ENCODE peak calls at places on chromosomes 2 and 18, in four cellular contexts. F, X, K and P are unnamed samples.

GRCh38 chr2:179917272-179917671 is 55.9 kb upstream of the ZNF385B start:
- DNase-seq in X (no peak), K (no peak), F (no peak), P (no peak)

GRCh38 chr2:9596621-9597311 is 34.0 kb downstream of the YWHAQ start:
- DNase-seq in K (no peak), X (no peak), F (no peak), P (no peak)

GRCh38 chr2:72128059-72128842 is 19.4 kb downstream of the CYP26B1 start:
- DNase-seq in K (no peak), F (no peak), X (no peak), P (no peak)

GRCh38 chr2:2848198-2848597 is 517.1 kb upstream of the MYT1L start:
- DNase-seq in K (no peak), F (no peak), X (no peak), P (no peak)

GRCh38 chr18:22265838-22266237 is 96.4 kb downstream of the GATA6 start:
- DNase-seq in F (no peak), X (no peak), K (no peak), P (no peak)

GRCh38 chr2:54329482-54330225 is 73.6 kb upstream of the TSPYL6 start:
- DNase-seq in F (peak; percentile 66), K (no peak), X (no peak), P (no peak)

GRCh38 chr2:215529271-215529670 is 93.4 kb upstream of the FN1 start:
- DNase-seq in K (no peak), F (peak; percentile 69), X (no peak), P (no peak)

GRCh38 chr2:3135676-3136075 is 241.9 kb downstream of the EIPR1 start:
- DNase-seq in K (no peak), X (no peak), F (no peak), P (no peak)

GRCh38 chr2:237873382-237873781 is 14.0 kb downstream of the RAMP1 start:
- DNase-seq in K (no peak), X (no peak), F (no peak), P (no peak)

GRCh38 chr2:241925821-241926441 is 56.4 kb downstream of the RTP5 start:
- DNase-seq in K (no peak), F (no peak), X (no peak), P (no peak)

GRCh38 chr2:66233981-66234380 is 200.9 kb upstream of the MEIS1 start:
- DNase-seq in X (no peak), K (no peak), F (no peak), P (no peak)

GRCh38 chr2:196949116-196949515 is 22.6 kb upstream of the PGAP1 start:
- DNase-seq in X (no peak), K (no peak), F (no peak), P (no peak)

GRCh38 chr18:61474918-61475317 is 141.7 kb downstream of the CDH20 start:
- DNase-seq in K (no peak), X (no peak), F (no peak), P (no peak)

GRCh38 chr2:203237501-203238238 is 1.1 kb upstream of the CYP20A1 start:
- DNase-seq in F (no peak), K (no peak), X (no peak), P (no peak)

DNA sequence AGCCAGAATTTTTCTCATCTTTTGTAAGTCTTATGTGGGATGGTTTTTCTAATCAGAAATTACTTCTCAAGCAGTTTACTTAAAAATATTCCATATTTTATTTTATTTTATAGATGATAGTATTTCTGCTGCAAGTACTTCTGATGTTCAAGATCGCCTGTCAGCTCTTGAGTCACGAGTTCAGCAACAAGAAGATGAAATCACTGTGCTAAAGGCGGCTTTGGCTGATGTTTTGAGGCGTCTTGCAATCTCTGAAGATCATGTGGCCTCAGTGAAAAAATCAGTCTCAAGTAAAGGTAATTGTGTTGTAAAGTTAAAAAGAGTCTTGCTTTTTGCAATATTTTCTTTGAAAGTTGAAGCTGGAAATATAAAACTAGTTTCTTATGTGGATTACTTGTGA is 76.2 kb downstream of the EML4 start:
- DNase-seq in F (no peak), K (no peak), X (no peak), P (no peak)
- TF ChIP-seq CTCF in F (no peak), K (no peak), X (no peak), P (no peak)

GRCh38 chr2:162116372-162116771 is 35.7 kb downstream of the GCG start:
- DNase-seq in F (no peak), X (no peak), K (no peak), P (no peak)
- H3K36me3 ChIP-seq in F (no peaks in the 10 kb centered on the region), X (no peaks in the 10 kb centered on the region), K (no peaks in the 10 kb centered on the region), P (no peaks in the 10 kb centered on the region)

GRCh38 chr2:77746780-77747179 is 224.6 kb upstream of the LRRTM4 start:
- DNase-seq in K (no peak), F (no peak), X (no peak), P (no peak)
- TF ChIP-seq CTCF in K (no peak), F (no peak), X (no peak), P (no peak)

GRCh38 chr2:240734756-240735155 is 43.1 kb downstream of the AQP12A start:
- DNase-seq in F (no peak), X (no peak), K (no peak), P (no peak)

GRCh38 chr2:240735476-240735875 is 43.8 kb downstream of the AQP12A start:
- DNase-seq in F (no peak), K (no peak), X (no peak), P (no peak)

GRCh38 chr2:240733803-240734495 is 42.3 kb downstream of the AQP12A start:
- DNase-seq in K (no peak), X (no peak), F (no peak), P (no peak)

GRCh38 chr2:240737958-240738357 is 46.3 kb downstream of the AQP12A start:
- DNase-seq in X (no peak), F (no peak), K (no peak), P (no peak)

DNA sequence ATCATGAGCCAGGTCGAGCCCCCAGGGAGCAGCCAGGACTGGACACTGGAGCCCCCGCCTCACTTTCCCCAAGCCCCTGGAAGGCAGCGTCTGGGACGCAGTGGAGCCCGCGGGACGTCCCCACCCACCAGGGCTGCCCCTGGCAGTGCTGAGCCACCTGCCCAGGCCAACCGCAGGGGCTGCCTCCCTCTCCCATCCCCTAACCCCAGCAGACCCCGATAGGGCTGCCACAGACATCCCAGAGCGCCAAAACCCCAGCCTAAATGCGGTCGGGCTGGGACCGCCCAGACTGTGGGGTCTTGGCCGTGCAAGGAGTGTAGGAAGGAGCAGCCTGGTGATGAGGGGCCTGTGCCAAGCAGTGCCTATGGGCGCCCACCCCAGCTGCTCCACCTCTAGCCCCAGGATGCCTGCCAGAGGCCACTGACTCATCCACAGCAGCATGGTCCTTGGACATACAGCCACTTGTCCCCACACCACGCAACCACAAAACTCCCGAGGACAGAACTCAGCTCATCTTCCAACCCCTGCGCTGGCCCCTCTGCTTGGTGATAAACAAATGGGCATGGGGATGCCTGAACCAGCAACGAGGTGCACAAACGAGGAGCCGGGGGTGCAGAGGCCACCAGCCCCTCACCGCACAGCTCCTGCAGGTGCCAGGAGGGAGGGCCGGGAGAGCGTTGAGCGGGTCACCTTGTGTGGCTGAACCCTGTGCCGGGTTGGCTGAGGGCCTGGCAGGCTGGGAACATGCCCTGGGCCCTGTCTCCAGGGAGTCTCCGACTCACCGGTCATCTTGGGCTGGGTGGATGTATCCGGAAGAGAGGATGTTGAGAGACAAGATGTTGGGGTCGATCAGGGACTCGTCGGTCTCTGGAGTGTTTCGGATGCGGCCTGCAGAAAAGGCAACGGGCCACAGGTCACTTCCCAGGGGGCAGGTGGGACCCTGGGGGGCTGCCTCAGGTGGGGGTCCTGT is 44.9 kb downstream of the AQP12A start:
- DNase-seq in K (no peak), X (no peak), F (no peak), P (no peak)
- H3K36me3 ChIP-seq in K (no peaks in the 10 kb centered on the region), X (no peaks in the 10 kb centered on the region), F (no peaks in the 10 kb centered on the region), P (peaks cover 9% of the 10 kb centered on the region)